ENCODE peak calls at places on chromosomes 11 and 22, in seven cellular contexts. S is NCI-H1092 treated with DMSO at 0.1 percent for 48 hours, R is MM.1S, U is T47D, O is posterior cingulate gyrus, T is kidney tubule cell, Q is cardiac muscle cell. X is an unnamed sample.
A peak's percentile ranks its signal among the peaks of the same experiment; 100 is the strongest.

GRCh38 chr11:12411806-12412727 is 34.7 kb downstream of the PARVA start:
- DNase-seq in R (peak; percentile 44), O (peak; percentile 48), T (peak; percentile 95), Q (peak; percentile 82), U (peak; percentile 52), S (peak; percentile 72), X (peak; percentile 19)

GRCh38 chr11:111148116-111148515 is 97.4 kb upstream of the POU2AF2 start:
- DNase-seq in O (no peak), R (no peak), U (no peak), T (no peak), S (no peak), Q (no peak), X (no peak)

GRCh38 chr11:19076744-19077589 is 16.4 kb upstream of the MRGPRX2 start:
- DNase-seq in Q (peak; percentile 62), O (peak; percentile 43), T (peak; percentile 56), S (peak; percentile 49), R (peak; percentile 57), U (peak; percentile 57), X (peak; percentile 64)

GRCh38 chr11:77100166-77101042 is 2.2 kb upstream of the OMP start:
- DNase-seq in T (no peak), Q (no peak), S (no peak), R (no peak), U (no peak), O (peak; percentile 0), X (no peak)

GRCh38 chr11:43556269-43556668 is 124.3 kb upstream of the HSD17B12 start:
- DNase-seq in O (no peak), T (no peak), S (no peak), Q (no peak), U (no peak), R (no peak), X (no peak)

GRCh38 chr11:128905345-128906184 is 14.4 kb downstream of the KCNJ5 start:
- DNase-seq in Q (peak; percentile 70), O (no peak), S (peak; percentile 77), T (peak; percentile 68), R (peak; percentile 49), U (peak; percentile 69), X (peak; percentile 70)

GRCh38 chr11:15629690-15630321 is 515.1 kb downstream of the INSC start:
- DNase-seq in U (peak; percentile 53), T (peak; percentile 44), O (no peak), R (no peak), Q (peak; percentile 47), S (no peak), X (peak; percentile 9)

GRCh38 chr22:35174398-35174797 is 82.9 kb upstream of the HMGXB4 start:
- DNase-seq in O (no peak), R (no peak), U (no peak), T (no peak), S (no peak), Q (no peak), X (no peak)

GRCh38 chr11:105244157-105244820 is 104.7 kb upstream of the CARD18 start:
- DNase-seq in Q (peak; percentile 57), U (no peak), T (peak; percentile 87), S (no peak), R (peak; percentile 90), O (no peak), X (no peak)

GRCh38 chr11:88345408-88345807 is 7.9 kb upstream of the CTSC start:
- DNase-seq in O (no peak), S (no peak), Q (no peak), U (no peak), R (no peak), T (peak; percentile 75), X (no peak)

GRCh38 chr11:109853156-109853776 is 239.9 kb upstream of the ZC3H12C start:
- DNase-seq in R (peak; percentile 63), T (peak; percentile 67), Q (peak; percentile 60), U (peak; percentile 79), S (peak; percentile 31), O (no peak), X (peak; percentile 29)

GRCh38 chr11:123421589-123421988 is 8.5 kb upstream of the GRAMD1B start:
- DNase-seq in Q (no peak), T (no peak), S (no peak), R (no peak), U (no peak), O (no peak), X (no peak)

GRCh38 chr11:1335811-1336761 is 26.7 kb upstream of the TOLLIP start:
- DNase-seq in T (peak; percentile 11), S (peak; percentile 8), R (peak; percentile 87), O (peak; percentile 61), Q (peak; percentile 63), U (peak; percentile 68), X (peak; percentile 74)